ENCODE peak calls at places on chromosomes 3 and 15, in eight cellular contexts. L is cardiac muscle cell; R is CD8-positive, alpha-beta T cell; A is BE2C; G is tibial nerve; U is kidney; T is heart left ventricle; W is breast epithelium. X is an unnamed sample.

GRCh38 chr3:150252462-150252861 is 155.6 kb upstream of the TSC22D2 start:
- DNase-seq in G (no peak), L (no peak), T (no peak), U (no peak), R (no peak), W (no peak), A (no peak), X (no peak)

GRCh38 chr3:59237121-59237520 is 187.3 kb upstream of the CFAP20DC start:
- DNase-seq in L (no peak), U (no peak), G (no peak), R (no peak), T (no peak), A (no peak), W (no peak), X (no peak)

GRCh38 chr3:50212971-50213370 is 7.9 kb downstream of the SLC38A3 start:
- DNase-seq in U (no peak), A (no peak), W (no peak), T (no peak), L (no peak), G (no peak), R (no peak), X (no peak)

GRCh38 chr3:96466441-96466840 is 348.0 kb upstream of the EPHA6 start:
- DNase-seq in L (no peak), A (no peak), U (no peak), R (no peak), G (no peak), T (no peak), W (no peak), X (no peak)

GRCh38 chr3:134652886-134653630 is 2.2 kb upstream of the KY start:
- DNase-seq in A (no peak), G (no peak), T (no peak), R (no peak), L (no peak), W (no peak), U (no peak), X (no peak)

GRCh38 chr3:16692486-16693378 is 87.5 kb upstream of the DAZL start:
- DNase-seq in G (no peak), W (no peak), T (no peak), U (no peak), A (no peak), L (no peak), R (no peak), X (no peak)

GRCh38 chr3:187889601-187890404 is 144.5 kb upstream of the BCL6 start:
- DNase-seq in G (peak; percentile 51), W (no peak), T (no peak), U (no peak), A (no peak), R (no peak), L (no peak), X (no peak)

GRCh38 chr3:61449327-61450040 is 111.9 kb upstream of the PTPRG start:
- DNase-seq in R (no peak), T (no peak), L (no peak), G (no peak), W (no peak), A (no peak), U (no peak), X (no peak)

GRCh38 chr3:191348098-191348497 is 17.8 kb upstream of the UTS2B start:
- DNase-seq in A (no peak), R (no peak), T (no peak), L (no peak), U (no peak), G (no peak), W (no peak), X (no peak)

GRCh38 chr3:32817195-32817560 is 619 bp upstream of the TRIM71 start:
- DNase-seq in R (no peak), T (no peak), G (no peak), L (peak; percentile 69), A (no peak), W (no peak), U (no peak), X (peak; percentile 73)
- H3K4me3 ChIP-seq in R (peak overlapping the region; percentile 27), T (peak overlapping the region; percentile 40), G (peak overlapping the region; percentile 25), L (peak overlapping the region; percentile 48), A (no peak overlapping the region), W (peak overlapping the region; percentile 64), U (peak overlapping the region; percentile 55), X (peak overlapping the region; percentile 56)

GRCh38 chr15:65372787-65373067 is 5.1 kb downstream of the IGDCC3 start:
- DNase-seq in G (no peak), R (no peak), U (no peak), A (peak; percentile 79), L (no peak), T (no peak), W (no peak), X (no peak)
- H3K4me1 ChIP-seq in G (no peaks in the 10 kb centered on the region), R (peaks cover 4% of the 10 kb centered on the region), U (no peaks in the 10 kb centered on the region), A (peaks cover 20% of the 10 kb centered on the region), L (peaks cover 32% of the 10 kb centered on the region), T (peaks cover 15% of the 10 kb centered on the region), W (no peaks in the 10 kb centered on the region), X (peaks cover 12% of the 10 kb centered on the region)

GRCh38 chr3:14228611-14229470 is 50.2 kb downstream of the LSM3 start:
- DNase-seq in T (no peak), W (no peak), G (no peak), A (no peak), R (no peak), U (no peak), L (no peak), X (no peak)

GRCh38 chr3:14230729-14231128 is 52.1 kb downstream of the LSM3 start:
- DNase-seq in R (no peak), G (no peak), L (no peak), W (no peak), T (no peak), A (no peak), U (no peak), X (no peak)

GRCh38 chr3:14231998-14232501 is 53.4 kb downstream of the LSM3 start:
- DNase-seq in R (no peak), L (no peak), U (no peak), G (no peak), T (no peak), W (no peak), A (no peak), X (no peak)

GRCh38 chr3:14234197-14235002 is 55.8 kb downstream of the LSM3 start:
- DNase-seq in W (no peak), U (peak; percentile 89), R (no peak), L (no peak), T (no peak), A (no peak), G (peak; percentile 72), X (peak; percentile 73)

DNA sequence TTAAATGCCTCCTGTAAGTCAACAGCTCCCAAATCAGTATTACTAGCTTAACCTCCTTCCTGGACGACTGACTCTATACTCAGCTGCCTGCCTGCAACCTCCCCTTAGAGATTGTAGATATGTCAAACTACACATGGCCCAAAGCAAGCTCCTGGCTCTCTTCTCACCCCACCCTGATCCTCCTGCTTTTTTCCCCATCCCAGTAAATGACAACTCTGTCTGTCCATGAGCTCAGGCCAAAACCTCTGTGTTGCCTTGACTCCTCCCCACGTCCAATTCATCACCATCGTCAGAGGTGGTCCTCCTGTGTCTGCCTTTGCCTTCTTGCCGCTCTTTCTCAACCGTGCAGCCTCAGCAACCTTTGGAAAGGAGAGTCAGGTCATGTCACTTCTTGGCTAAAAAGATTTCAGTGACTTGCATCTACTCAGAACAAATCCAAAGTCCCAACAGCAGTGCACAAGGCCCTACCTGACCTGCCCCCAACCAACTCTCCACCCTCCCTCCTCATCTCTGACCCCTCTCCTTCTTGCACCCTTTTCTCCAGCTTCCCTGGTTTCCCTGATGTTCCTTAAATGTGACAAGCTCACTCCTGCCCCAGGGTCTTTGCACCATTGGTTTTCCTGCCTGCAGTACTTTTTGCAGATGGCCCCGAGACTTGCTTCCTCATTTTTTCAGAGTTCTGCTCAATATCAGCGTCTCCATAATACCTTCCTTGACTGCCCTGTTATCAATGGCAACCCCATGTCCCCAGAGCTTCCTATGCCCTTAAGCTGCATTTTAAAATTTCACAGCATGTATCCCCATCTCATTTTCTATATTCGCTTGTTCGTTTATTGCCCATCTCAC is 52.8 kb downstream of the LSM3 start:
- DNase-seq in T (no peak), A (no peak), L (no peak), W (no peak), R (no peak), U (no peak), G (no peak), X (no peak)
- H3K9me3 ChIP-seq in T (no peaks in the 10 kb centered on the region), A (no peaks in the 10 kb centered on the region), L (no peaks in the 10 kb centered on the region), W (no peaks in the 10 kb centered on the region), R (no peaks in the 10 kb centered on the region), U (no peaks in the 10 kb centered on the region), G (no peaks in the 10 kb centered on the region), X (peaks cover 3% of the 10 kb centered on the region)

DNA sequence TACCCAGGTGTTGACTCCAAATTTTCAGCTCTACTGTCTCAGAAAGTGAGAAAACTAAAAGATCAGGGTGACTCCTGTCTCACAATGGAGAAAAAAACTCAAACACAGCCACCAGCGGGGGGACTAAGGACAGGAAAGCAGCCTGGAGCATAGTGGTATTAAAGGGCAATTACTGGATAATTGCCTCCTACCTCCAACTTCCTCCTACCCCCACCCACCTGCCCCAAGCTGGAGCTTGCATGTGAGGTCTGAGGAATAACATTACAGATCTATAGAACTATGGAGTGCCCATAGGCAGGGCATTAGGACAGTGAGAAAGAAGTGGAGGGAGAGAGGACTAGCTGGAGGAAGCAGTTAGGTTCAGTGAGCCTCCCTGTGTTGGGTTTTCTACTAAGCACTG is 2.7 kb upstream of the PCCB start:
- DNase-seq in R (no peak), G (no peak), U (no peak), W (no peak), L (no peak), A (no peak), T (no peak), X (no peak)
- H3K4me3 ChIP-seq in R (no peak overlapping the region), G (no peak overlapping the region), U (no peak overlapping the region), W (no peak overlapping the region), L (no peak overlapping the region), A (no peak overlapping the region), T (no peak overlapping the region), X (no peak overlapping the region)

GRCh38 chr15:66226736-66227135 is 26.8 kb downstream of the MEGF11 start:
- DNase-seq in W (no peak), L (no peak), R (no peak), T (no peak), G (no peak), U (no peak), A (no peak), X (peak; percentile 25)
- H3K4me1 ChIP-seq in W (no peaks in the 10 kb centered on the region), L (no peaks in the 10 kb centered on the region), R (no peaks in the 10 kb centered on the region), T (no peaks in the 10 kb centered on the region), G (no peaks in the 10 kb centered on the region), U (no peaks in the 10 kb centered on the region), A (no peaks in the 10 kb centered on the region), X (no peaks in the 10 kb centered on the region)

DNA sequence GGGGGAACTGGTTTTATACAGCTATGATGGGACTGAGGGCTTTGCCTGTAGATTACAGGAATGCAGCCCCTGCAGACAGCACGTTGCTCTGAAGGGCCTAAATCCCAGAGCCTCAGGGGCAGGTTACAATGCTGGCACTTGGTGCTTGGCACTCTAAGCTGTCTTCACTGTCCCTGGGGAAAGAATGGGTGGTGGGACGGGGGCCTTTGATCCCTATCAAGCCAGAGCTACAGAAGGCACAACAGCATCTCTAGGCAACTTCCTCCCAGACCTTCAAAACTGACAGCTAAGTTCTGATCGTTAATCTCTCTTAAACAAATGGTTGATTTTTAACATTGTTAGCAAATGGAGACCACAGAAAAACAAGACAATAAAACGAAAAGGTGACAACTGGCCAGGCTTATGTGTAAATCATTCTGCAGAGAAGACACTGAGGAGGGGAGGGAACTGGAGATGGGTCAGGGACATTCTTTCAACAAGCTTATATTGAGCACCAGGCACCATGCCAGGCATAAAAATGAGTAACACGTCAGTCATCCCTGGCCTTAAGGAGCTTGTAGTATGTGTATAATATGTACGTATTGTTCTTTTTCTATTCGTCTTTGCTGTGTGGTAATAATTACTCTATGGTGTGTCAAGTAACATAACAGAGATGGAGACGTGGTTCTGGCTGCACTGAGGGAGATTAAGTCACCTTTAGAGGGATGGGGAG is 49.1 kb downstream of the CA12 start:
- DNase-seq in G (no peak), T (no peak), U (no peak), R (no peak), A (peak; percentile 48), W (no peak), L (no peak), X (no peak)
- H3K9me3 ChIP-seq in G (no peaks in the 10 kb centered on the region), T (no peaks in the 10 kb centered on the region), U (no peaks in the 10 kb centered on the region), R (no peaks in the 10 kb centered on the region), A (no peaks in the 10 kb centered on the region), W (no peaks in the 10 kb centered on the region), L (no peaks in the 10 kb centered on the region), X (no peaks in the 10 kb centered on the region)

GRCh38 chr3:133468251-133468721 is 68.4 kb downstream of the BFSP2 start:
- DNase-seq in A (no peak), G (no peak), W (no peak), U (no peak), R (no peak), L (no peak), T (no peak), X (no peak)
- H3K4me3 ChIP-seq in A (no peak overlapping the region), G (no peak overlapping the region), W (no peak overlapping the region), U (no peak overlapping the region), R (no peak overlapping the region), L (no peak overlapping the region), T (no peak overlapping the region), X (no peak overlapping the region)

X was measured in upper lobe of right lung.